ENCODE peak calls at places on chromosomes 7 and 10, in five cellular contexts. Q is hepatocyte, H is HCT116, J is GM23338, R is neural progenitor cell. X is an unnamed sample.

GRCh38 chr7:44634839-44635591 is 28.6 kb downstream of the OGDH start:
- DNase-seq in R (no peak), J (no peak), Q (peak), H (no peak), X (no peak)

GRCh38 chr10:60399343-60399742 is 9.7 kb upstream of the ANK3 start:
- DNase-seq in J (peak), H (no peak), R (no peak), Q (no peak), X (no peak)

GRCh38 chr10:71486465-71487114 is 89.9 kb downstream of the CDH23 start:
- DNase-seq in R (peak), J (peak), Q (peak), H (peak), X (peak)

GRCh38 chr10:11224792-11225448 is 207.2 kb downstream of the CELF2 start:
- DNase-seq in Q (no peak), R (no peak), J (no peak), H (no peak), X (no peak)

GRCh38 chr7:80359029-80359428 is 152.8 kb downstream of the GNAT3 start:
- DNase-seq in H (no peak), Q (no peak), R (no peak), J (no peak), X (no peak)

GRCh38 chr7:26658080-26658697 is 206.2 kb downstream of the SKAP2 start:
- DNase-seq in R (peak), Q (no peak), J (peak), H (no peak), X (peak)

GRCh38 chr10:36888925-36889573 is 236.3 kb upstream of the ANKRD30A start:
- DNase-seq in R (peak), Q (peak), H (peak), J (peak), X (peak)

GRCh38 chr10:14838582-14839304 is 637 bp downstream of the HSPA14 start:
- DNase-seq in Q (peak), J (peak), R (peak), H (no peak), X (no peak)

GRCh38 chr7:98872328-98872924 is 2.6 kb upstream of the TMEM130 start:
- DNase-seq in J (peak), Q (no peak), R (peak), H (no peak), X (peak)

GRCh38 chr10:62961951-62962523 is 145.9 kb upstream of the EGR2 start:
- DNase-seq in Q (no peak), R (peak), J (no peak), H (no peak), X (peak)

GRCh38 chr7:142385528-142386340 is 127.9 kb upstream of the PRSS58 start:
- DNase-seq in J (peak), Q (peak), H (peak), R (peak), X (peak)

GRCh38 chr7:24826662-24827020 is 69.4 kb upstream of the GSDME start:
- DNase-seq in H (no peak), J (no peak), R (no peak), Q (no peak), X (no peak)

GRCh38 chr10:115944538-115944937 is 328.5 kb downstream of the GFRA1 start:
- DNase-seq in R (no peak), H (no peak), J (no peak), Q (no peak), X (no peak)

GRCh38 chr10:129329375-129330040 is 137.5 kb upstream of the MGMT start:
- DNase-seq in R (no peak), Q (no peak), J (no peak), H (no peak), X (no peak)

GRCh38 chr10:47384148-47384921 is at the start of gene ZNF488:
- DNase-seq in H (peak), J (peak), R (peak), Q (peak), X (peak)

GRCh38 chr7:133140994-133141595 is 59.2 kb upstream of the CHCHD3 start:
- DNase-seq in Q (no peak), J (no peak), R (no peak), H (no peak), X (no peak)

GRCh38 chr7:70505886-70506285 is 626.1 kb upstream of the GALNT17 start:
- DNase-seq in Q (no peak), J (no peak), H (no peak), R (no peak), X (no peak)

GRCh38 chr10:325282-325681 is 190.0 kb downstream of the ZMYND11 start:
- DNase-seq in J (no peak), R (no peak), Q (no peak), H (no peak), X (no peak)

GRCh38 chr10:61682323-61682722 is 19.6 kb downstream of the CABCOCO1 start:
- DNase-seq in Q (no peak), H (no peak), R (no peak), J (peak), X (peak)

GRCh38 chr7:33986951-33987948 is 81.9 kb downstream of the BMPER start:
- DNase-seq in R (no peak), J (no peak), Q (peak), H (peak), X (peak)

GRCh38 chr10:92849234-92849525 is 860 bp downstream of the EXOC6 start:
- DNase-seq in Q (no peak), J (no peak), H (no peak), R (no peak), X (no peak)

GRCh38 chr7:70700055-70700934 is 431.6 kb upstream of the GALNT17 start:
- DNase-seq in J (peak), H (no peak), R (peak), Q (no peak), X (no peak)

GRCh38 chr7:29224726-29225125 is 30.2 kb downstream of the CHN2 start:
- DNase-seq in J (no peak), Q (no peak), R (no peak), H (no peak), X (peak)

GRCh38 chr10:66931949-66932343 is 6.1 kb downstream of the LRRTM3 start:
- DNase-seq in J (no peak), Q (no peak), H (no peak), R (no peak), X (peak)

GRCh38 chr7:150931199-150931869 is 46.8 kb downstream of the KCNH2 start:
- DNase-seq in H (no peak), J (no peak), Q (no peak), R (no peak), X (no peak)

GRCh38 chr7:159197066-159197975 is 52.7 kb upstream of the VIPR2 start:
- DNase-seq in H (no peak), Q (peak), J (peak), R (peak), X (no peak)

GRCh38 chr10:43263551-43264323 is 3.1 kb downstream of the RASGEF1A start:
- DNase-seq in R (peak), Q (no peak), J (peak), H (no peak), X (no peak)

GRCh38 chr7:408651-409343 is 110.8 kb downstream of the PDGFA start:
- DNase-seq in R (no peak), Q (no peak), J (no peak), H (no peak), X (no peak)

GRCh38 chr7:28128608-28129007 is 52.0 kb downstream of the JAZF1 start:
- DNase-seq in R (no peak), H (no peak), J (no peak), Q (no peak), X (no peak)

GRCh38 chr7:90412458-90413184 is 9.4 kb downstream of the CLDN12 start:
- DNase-seq in Q (no peak), J (peak), H (peak), R (peak), X (peak)

GRCh38 chr10:89916481-89916880 is 215.1 kb downstream of the KIF20B start:
- DNase-seq in R (no peak), J (no peak), H (no peak), Q (no peak), X (peak)

GRCh38 chr10:996031-996430 is 7.8 kb downstream of the GTPBP4 start:
- DNase-seq in H (no peak), Q (no peak), J (no peak), R (no peak), X (no peak)

GRCh38 chr7:143416565-143417149 is 8.0 kb upstream of the EPHA1 start:
- DNase-seq in Q (peak), H (peak), R (peak), J (peak), X (peak)

GRCh38 chr7:96910484-96910883 is 94.9 kb upstream of the DLX6 start:
- DNase-seq in Q (peak), J (no peak), H (no peak), R (no peak), X (peak)

GRCh38 chr7:50577569-50577968 is 12.4 kb upstream of the DDC start:
- DNase-seq in R (no peak), Q (no peak), H (no peak), J (no peak), X (no peak)

GRCh38 chr10:85864173-85864549 is 502.4 kb downstream of the GRID1 start:
- DNase-seq in Q (no peak), R (no peak), H (no peak), J (no peak), X (no peak)

GRCh38 chr7:112448376-112448775 is 1.9 kb upstream of the IFRD1 start:
- DNase-seq in R (no peak), J (no peak), Q (no peak), H (no peak), X (no peak)

GRCh38 chr7:112450807-112451661 is 774 bp downstream of the IFRD1 start:
- DNase-seq in Q (peak), R (peak), J (peak), H (peak), X (peak)

GRCh38 chr7:112449902-112450806 is at the start of gene IFRD1:
- DNase-seq in Q (peak), R (peak), J (peak), H (peak), X (peak)

GRCh38 chr7:112448891-112449290 is 1.4 kb upstream of the IFRD1 start:
- DNase-seq in Q (no peak), R (no peak), J (no peak), H (no peak), X (peak)

DNA sequence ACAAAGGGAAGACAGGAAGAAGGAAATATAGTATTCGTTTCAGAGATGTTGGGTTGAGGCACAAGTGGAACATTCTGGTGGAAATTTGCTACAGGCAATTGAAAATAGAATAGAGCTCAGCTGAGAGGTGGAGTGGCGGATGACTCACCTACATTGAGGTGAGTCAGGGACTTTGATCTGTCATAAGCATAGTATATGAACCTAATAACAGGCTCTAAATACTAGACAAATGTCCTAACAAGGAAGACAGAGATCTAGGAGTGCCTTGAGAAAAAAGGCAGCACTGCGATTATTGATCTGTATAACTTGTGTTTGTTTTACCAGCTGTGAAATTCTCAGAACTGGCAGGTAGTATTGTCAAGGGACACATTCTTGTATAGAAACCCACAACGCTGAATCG is 907 bp upstream of the IFRD1 start:
- DNase-seq in H (peak), R (no peak), J (no peak), Q (peak), X (peak)
- H3K4me3 ChIP-seq in H (peak), R (peak), J (peak), Q (peak), X (peak)

GRCh38 chr10:6229290-6229689 is 26.6 kb downstream of the PFKFB3 start:
- DNase-seq in J (no peak), R (no peak), H (no peak), Q (no peak), X (no peak)

GRCh38 chr10:6228647-6229046 is 25.9 kb downstream of the PFKFB3 start:
- DNase-seq in H (no peak), R (no peak), J (no peak), Q (no peak), X (no peak)

GRCh38 chr10:6229746-6230145 is 27.0 kb downstream of the PFKFB3 start:
- DNase-seq in Q (no peak), J (no peak), H (no peak), R (no peak), X (no peak)

GRCh38 chr10:6227346-6227745 is 24.6 kb downstream of the PFKFB3 start:
- DNase-seq in J (no peak), R (no peak), Q (no peak), H (no peak), X (no peak)

GRCh38 chr10:6228010-6228511 is 25.3 kb downstream of the PFKFB3 start:
- DNase-seq in J (no peak), R (no peak), Q (no peak), H (no peak), X (peak)
- TF ChIP-seq EZH2phosphoT487 in J (no peak), R (no peak), Q (no peak), H (no peak), X (no peak)

DNA sequence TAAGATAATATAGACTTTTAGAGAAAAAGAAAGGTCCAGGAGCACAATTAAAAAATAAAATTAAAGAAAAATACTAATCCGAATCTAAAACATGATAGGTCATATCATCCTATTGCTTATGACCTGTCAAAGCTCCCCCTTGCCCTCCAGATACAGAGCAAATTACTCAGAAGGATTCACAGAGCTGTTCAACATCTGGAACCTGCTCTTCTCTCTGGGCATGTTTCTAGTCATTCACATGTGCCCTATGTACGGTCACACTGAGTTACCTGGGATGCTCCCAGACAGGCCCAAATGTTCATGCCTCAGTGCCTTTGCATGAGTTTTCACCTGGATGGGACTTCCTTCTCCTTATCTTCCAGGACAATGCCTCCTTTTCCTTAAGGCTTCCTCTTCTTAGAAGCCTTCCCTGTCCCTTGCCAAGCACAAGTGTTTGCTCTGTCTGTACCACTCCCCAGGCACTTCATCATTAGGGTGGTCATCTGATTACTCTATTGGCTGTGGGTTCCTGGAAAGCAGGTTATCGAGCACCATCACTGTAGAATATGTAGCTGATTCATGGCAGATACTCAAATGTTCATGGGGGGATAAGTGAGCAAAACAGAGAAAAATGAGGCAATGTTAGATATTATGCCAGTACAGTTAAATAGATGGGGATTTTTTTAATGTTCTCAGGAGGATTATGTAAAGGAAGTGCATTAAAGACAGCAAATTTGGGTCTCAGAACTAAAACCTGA is 12.0 kb upstream of the AOAH start:
- DNase-seq in Q (no peak), R (no peak), J (no peak), H (no peak), X (no peak)
- H3K4me3 ChIP-seq in Q (no peak), R (no peak), J (no peak), H (no peak), X (no peak)

GRCh38 chr10:98694014-98694413 is 247.3 kb upstream of the HPS1 start:
- DNase-seq in Q (no peak), R (no peak), J (no peak), H (no peak), X (no peak)
- TF ChIP-seq EZH2phosphoT487 in Q (no peak), R (no peak), J (no peak), H (no peak), X (no peak)

DNA sequence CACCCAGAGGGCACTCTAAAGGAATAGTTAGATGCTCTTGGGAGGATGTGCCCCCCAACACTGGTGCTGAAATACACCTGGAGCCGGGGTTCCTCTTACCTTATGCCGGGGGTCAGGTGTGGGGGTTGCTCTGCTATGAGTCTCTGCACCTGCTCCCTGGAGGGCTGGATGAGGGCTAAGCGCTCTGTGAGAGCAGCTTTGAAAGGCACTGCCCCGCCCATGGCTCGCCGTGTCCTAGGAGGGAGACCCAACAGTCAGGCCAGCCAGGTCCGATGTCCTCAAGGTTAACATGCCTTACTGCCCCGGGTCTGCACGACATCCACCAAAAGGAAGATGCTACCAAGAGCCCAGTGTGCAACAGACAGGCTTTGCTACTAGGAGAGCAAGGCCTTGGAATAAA is 31.7 kb downstream of the PSPH start:
- DNase-seq in H (no peak), J (no peak), R (no peak), Q (no peak), X (no peak)
- H3K4me3 ChIP-seq in H (no peak), J (no peak), R (no peak), Q (no peak), X (no peak)

GRCh38 chr7:55400191-55400590 is 35.1 kb downstream of the LANCL2 start:
- DNase-seq in Q (no peak), R (no peak), J (no peak), H (no peak), X (no peak)
- TF ChIP-seq EZH2phosphoT487 in Q (no peak), R (no peak), J (no peak), H (no peak), X (no peak)

GRCh38 chr10:31650010-31650409 is 278.6 kb downstream of the ARHGAP12 start:
- DNase-seq in J (no peak), R (no peak), Q (peak), H (no peak), X (peak)
- H3K4me3 ChIP-seq in J (no peak), R (no peak), Q (no peak), H (no peak), X (no peak)

DNA sequence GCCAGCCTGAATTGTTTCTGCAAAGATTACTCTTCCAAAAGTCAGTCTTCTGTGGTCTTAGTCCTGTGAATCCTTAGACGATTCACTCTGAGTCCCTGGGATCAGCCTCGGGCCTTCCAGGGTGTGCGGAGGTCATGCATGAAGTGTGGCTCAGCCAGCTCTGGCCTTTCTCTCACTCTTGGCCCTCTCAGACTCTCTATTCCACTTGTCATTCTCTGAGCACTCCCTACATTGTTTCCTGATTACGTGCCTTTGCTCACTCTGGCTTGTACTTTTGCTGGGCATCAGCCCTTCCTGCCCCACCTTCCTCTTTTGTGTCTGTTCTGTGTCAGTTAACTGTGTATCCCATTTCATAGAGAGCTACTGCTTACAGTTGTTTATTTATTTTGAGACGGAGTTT is 36.0 kb downstream of the CCNY start:
- DNase-seq in Q (no peak), H (no peak), R (no peak), J (no peak), X (peak)
- TF ChIP-seq EZH2phosphoT487 in Q (no peak), H (no peak), R (no peak), J (no peak), X (no peak)